ENCODE peak calls at places on chromosome 4, in seven cellular contexts. I is body of pancreas, D is spleen, P is endothelial cell of umbilical vein, U is stomach, T is suprapubic skin, X is H1. Q is an unnamed sample.

GRCh38 chr4:159071969-159072765 is 30.7 kb upstream of the RAPGEF2 start:
- DNase-seq in I (no peak), D (no peak), T (no peak), P (no peak), U (no peak), X (no peak), Q (no peak)

GRCh38 chr4:145101091-145101490 is 3.0 kb downstream of the ABCE1 start:
- DNase-seq in X (no peak), I (no peak), U (no peak), P (no peak), T (no peak), D (no peak), Q (no peak)

GRCh38 chr4:153594208-153594607 is 89.9 kb upstream of the TLR2 start:
- DNase-seq in T (no peak), P (no peak), D (no peak), I (no peak), X (no peak), U (no peak), Q (no peak)

GRCh38 chr4:137981277-137981676 is 260.9 kb downstream of the SLC7A11 start:
- DNase-seq in D (no peak), T (no peak), U (no peak), P (no peak), X (no peak), I (no peak), Q (no peak)

GRCh38 chr4:153291562-153291961 is 52.9 kb upstream of the MND1 start:
- DNase-seq in P (no peak), T (no peak), I (no peak), U (no peak), D (no peak), X (no peak), Q (no peak)

GRCh38 chr4:168805341-168805740 is 204.7 kb downstream of the CBR4 start:
- DNase-seq in X (no peak), U (no peak), T (no peak), I (no peak), D (no peak), P (no peak), Q (no peak)

GRCh38 chr4:105808459-105809041 is 86.7 kb upstream of the NPNT start:
- DNase-seq in I (peak; percentile 12), T (no peak), U (no peak), D (no peak), P (no peak), X (no peak), Q (no peak)

GRCh38 chr4:123827511-123827910 is 430.9 kb downstream of the SPRY1 start:
- DNase-seq in T (no peak), X (no peak), P (no peak), D (no peak), I (no peak), U (no peak), Q (no peak)

GRCh38 chr4:41505161-41505653 is 32.8 kb upstream of the LIMCH1 start:
- DNase-seq in P (peak; percentile 30), T (no peak), U (no peak), I (no peak), X (no peak), D (no peak), Q (no peak)

GRCh38 chr4:26964512-26964911 is 103.9 kb downstream of the STIM2 start:
- DNase-seq in U (no peak), I (no peak), X (no peak), D (no peak), T (no peak), P (no peak), Q (no peak)

GRCh38 chr4:154595807-154596206 is 5.3 kb upstream of the FGA start:
- DNase-seq in X (no peak), D (no peak), I (no peak), P (no peak), U (no peak), T (no peak), Q (no peak)

GRCh38 chr4:128191115-128191897 is 96.3 kb downstream of the PGRMC2 start:
- DNase-seq in T (no peak), I (peak; percentile 75), D (peak; percentile 75), U (peak; percentile 70), X (peak; percentile 69), P (peak; percentile 76), Q (peak; percentile 47)

GRCh38 chr4:72555377-72555831 is 13.6 kb downstream of the ADAMTS3 start:
- DNase-seq in P (no peak), U (no peak), T (no peak), I (no peak), X (no peak), D (no peak), Q (no peak)

GRCh38 chr4:125314676-125315570 is at the start of gene FAT4:
- DNase-seq in I (peak; percentile 92), U (peak; percentile 86), D (peak; percentile 91), P (peak; percentile 99), X (peak; percentile 84), T (peak; percentile 95), Q (peak; percentile 95)

GRCh38 chr4:36006226-36006625 is 238.1 kb downstream of the ARAP2 start:
- DNase-seq in P (no peak), D (no peak), X (no peak), U (no peak), T (no peak), I (no peak), Q (no peak)

GRCh38 chr4:168515222-168516011 is 18.6 kb downstream of the PALLD start:
- DNase-seq in D (no peak), X (no peak), T (no peak), P (peak; percentile 20), I (peak; percentile 60), U (peak; percentile 74), Q (no peak)

GRCh38 chr4:10106421-10107039 is 10.1 kb downstream of the WDR1 start:
- DNase-seq in I (peak; percentile 68), P (peak; percentile 90), X (no peak), D (no peak), T (peak; percentile 89), U (peak; percentile 54), Q (peak; percentile 83)

GRCh38 chr4:152104286-152104685 is 343.5 kb upstream of the GATB start:
- DNase-seq in P (no peak), T (no peak), U (no peak), D (no peak), I (no peak), X (no peak), Q (no peak)

GRCh38 chr4:188110741-188111458 is 1.5 kb upstream of the TRIML2 start:
- DNase-seq in D (no peak), P (no peak), T (no peak), U (no peak), X (no peak), I (no peak), Q (no peak)

GRCh38 chr4:17385403-17385802 is 126.5 kb downstream of the QDPR start:
- DNase-seq in U (no peak), P (peak; percentile 18), X (no peak), T (no peak), D (no peak), I (peak; percentile 2), Q (no peak)

GRCh38 chr4:54067163-54067562 is 2.8 kb upstream of the CHIC2 start:
- DNase-seq in X (no peak), T (no peak), U (peak; percentile 43), P (peak; percentile 87), D (no peak), I (peak; percentile 21), Q (no peak)

GRCh38 chr4:15031993-15032660 is 29.8 kb downstream of the CPEB2 start:
- DNase-seq in U (no peak), X (no peak), T (no peak), D (no peak), I (no peak), P (peak; percentile 21), Q (no peak)

GRCh38 chr4:15035152-15035551 is 32.9 kb downstream of the CPEB2 start:
- DNase-seq in X (no peak), P (peak; percentile 27), T (no peak), D (no peak), I (no peak), U (no peak), Q (no peak)

GRCh38 chr4:15031197-15031596 is 28.9 kb downstream of the CPEB2 start:
- DNase-seq in X (no peak), U (no peak), I (no peak), T (no peak), D (no peak), P (peak; percentile 14), Q (no peak)

GRCh38 chr4:15037923-15038541 is 35.8 kb downstream of the CPEB2 start:
- DNase-seq in D (no peak), I (no peak), X (no peak), P (no peak), T (no peak), U (no peak), Q (no peak)

DNA sequence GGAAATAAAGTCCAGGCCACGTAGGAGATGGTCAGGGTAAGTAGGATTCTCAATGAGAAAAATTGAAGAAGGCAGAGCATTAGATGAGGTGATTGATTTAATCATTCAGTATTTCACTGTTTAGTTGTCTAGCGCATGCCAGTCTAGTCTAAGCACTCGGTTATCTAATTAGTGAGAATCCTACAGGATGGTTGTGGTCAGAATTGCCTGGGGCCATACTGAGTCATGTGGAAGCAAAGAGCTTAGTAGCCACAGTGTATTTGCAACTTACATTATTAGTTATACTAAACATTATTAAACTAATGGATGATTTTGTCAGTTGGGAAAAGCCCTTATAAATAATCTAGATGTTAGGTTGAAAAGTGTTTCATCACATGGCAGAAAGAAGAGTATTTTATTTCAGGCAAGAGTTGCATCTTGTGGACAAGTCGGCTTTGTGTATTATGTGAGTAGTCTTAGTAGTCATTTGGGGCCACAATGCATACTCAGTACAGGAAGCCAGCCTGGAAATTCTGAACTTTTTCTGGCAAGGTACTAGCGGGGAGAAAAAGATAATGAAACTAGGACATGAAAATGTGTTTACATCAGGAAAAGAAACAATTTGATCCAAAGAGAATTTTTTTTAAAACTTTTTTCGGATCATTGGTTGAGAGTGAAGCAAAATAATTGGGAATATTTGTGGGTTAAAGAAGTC is 31.9 kb downstream of the CPEB2 start:
- DNase-seq in X (no peak), D (no peak), T (no peak), P (peak; percentile 69), I (no peak), U (no peak), Q (no peak)
- H3K27ac ChIP-seq in X (no peak overlapping the region), D (peak overlapping the region; percentile 49), T (no peak overlapping the region), P (peak overlapping the region; percentile 32), I (no peak overlapping the region), U (no peak overlapping the region), Q (no peak overlapping the region)

GRCh38 chr4:7096264-7096663 is 28.4 kb upstream of the GRPEL1 start:
- DNase-seq in I (no peak), X (no peak), P (no peak), U (no peak), D (no peak), T (no peak), Q (no peak)
- H3K27me3 ChIP-seq in I (no peaks in the 10 kb centered on the region), X (peaks cover 65% of the 10 kb centered on the region), P (peaks cover 15% of the 10 kb centered on the region), U (no peaks in the 10 kb centered on the region), D (no peaks in the 10 kb centered on the region), T (no peaks in the 10 kb centered on the region), Q (no peaks in the 10 kb centered on the region)

GRCh38 chr4:176883681-176884418 is 91.1 kb upstream of the VEGFC start:
- DNase-seq in T (no peak), X (no peak), I (no peak), D (no peak), P (peak; percentile 76), U (no peak), Q (no peak)
- TF ChIP-seq POLR2A in T (no peak), X (no peak), I (no peak), D (no peak), P (no peak), U (no peak), Q (no peak)

DNA sequence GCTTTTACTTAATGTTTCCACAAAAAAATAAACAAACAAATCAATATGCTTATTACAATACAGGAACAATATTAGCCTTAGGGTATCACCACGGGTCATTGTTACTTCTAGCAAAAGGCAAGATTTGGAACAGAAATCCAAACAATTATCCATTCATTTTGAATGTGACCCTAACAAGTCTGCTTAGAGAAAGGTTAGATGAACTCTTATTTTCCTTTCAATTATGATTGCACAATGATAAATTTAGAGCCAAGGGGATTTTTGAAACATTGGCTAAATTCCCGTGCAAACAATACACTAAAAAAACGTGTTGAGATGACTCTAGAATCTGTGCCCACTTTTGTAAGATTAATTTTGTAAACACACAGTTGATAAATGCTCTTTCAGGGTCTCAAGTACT is 474.7 kb downstream of the PCDH7 start:
- DNase-seq in P (peak; percentile 85), T (no peak), D (no peak), X (no peak), U (no peak), I (no peak), Q (no peak)
- H3K27ac ChIP-seq in P (no peak overlapping the region), T (no peak overlapping the region), D (no peak overlapping the region), X (no peak overlapping the region), U (no peak overlapping the region), I (no peak overlapping the region), Q (no peak overlapping the region)

Q was measured in ovary.